ENCODE peak calls at places on chromosomes 7 and 10, in six cellular contexts. One of them, this sample, is unnamed.

GRCh38 chr7:138116156-138116555 is 39.9 kb downstream of the AKR1D1 start:
- DNase-seq in iPS-NIHi11: no peak
- DNase-seq in HEK293T: no peak
- DNase-seq in CD4-positive, alpha-beta memory T cell: no peak
- DNase-seq in fibroblast of the conjunctiva: no peak
- DNase-seq in NCI-H748 treated with DMSO at 0.1 percent for 48 hours: no peak
- DNase-seq in this sample: no peak

GRCh38 chr7:28975987-28976386 is 17.9 kb upstream of the TRIL start:
- DNase-seq in fibroblast of the conjunctiva: peak
- DNase-seq in NCI-H748 treated with DMSO at 0.1 percent for 48 hours: no peak
- DNase-seq in iPS-NIHi11: no peak
- DNase-seq in HEK293T: no peak
- DNase-seq in CD4-positive, alpha-beta memory T cell: no peak
- DNase-seq in this sample: no peak

GRCh38 chr7:24052572-24053223 is 231.3 kb upstream of the NPY start:
- DNase-seq in CD4-positive, alpha-beta memory T cell: no peak
- DNase-seq in NCI-H748 treated with DMSO at 0.1 percent for 48 hours: no peak
- DNase-seq in iPS-NIHi11: no peak
- DNase-seq in fibroblast of the conjunctiva: no peak
- DNase-seq in HEK293T: no peak
- DNase-seq in this sample: no peak

GRCh38 chr10:88065384-88066049 is 202.1 kb downstream of the PTEN start:
- DNase-seq in fibroblast of the conjunctiva: no peak
- DNase-seq in HEK293T: no peak
- DNase-seq in CD4-positive, alpha-beta memory T cell: no peak
- DNase-seq in NCI-H748 treated with DMSO at 0.1 percent for 48 hours: no peak
- DNase-seq in iPS-NIHi11: no peak
- DNase-seq in this sample: no peak

GRCh38 chr10:46006219-46006618 is 24.2 kb downstream of the NCOA4 start:
- DNase-seq in CD4-positive, alpha-beta memory T cell: no peak
- DNase-seq in HEK293T: no peak
- DNase-seq in fibroblast of the conjunctiva: no peak
- DNase-seq in iPS-NIHi11: no peak
- DNase-seq in NCI-H748 treated with DMSO at 0.1 percent for 48 hours: no peak
- DNase-seq in this sample: no peak

GRCh38 chr7:141039366-141039765 is 24.6 kb upstream of the MRPS33 start:
- DNase-seq in HEK293T: no peak
- DNase-seq in iPS-NIHi11: no peak
- DNase-seq in CD4-positive, alpha-beta memory T cell: no peak
- DNase-seq in NCI-H748 treated with DMSO at 0.1 percent for 48 hours: no peak
- DNase-seq in fibroblast of the conjunctiva: no peak
- DNase-seq in this sample: no peak

GRCh38 chr10:75109459-75109778 is 2.0 kb upstream of the SAMD8 start:
- DNase-seq in HEK293T: no peak
- DNase-seq in iPS-NIHi11: no peak
- DNase-seq in fibroblast of the conjunctiva: no peak
- DNase-seq in CD4-positive, alpha-beta memory T cell: no peak
- DNase-seq in NCI-H748 treated with DMSO at 0.1 percent for 48 hours: no peak
- DNase-seq in this sample: no peak

GRCh38 chr7:45654341-45654740 is 80.2 kb downstream of the ADCY1 start:
- DNase-seq in CD4-positive, alpha-beta memory T cell: no peak
- DNase-seq in iPS-NIHi11: no peak
- DNase-seq in NCI-H748 treated with DMSO at 0.1 percent for 48 hours: no peak
- DNase-seq in HEK293T: no peak
- DNase-seq in fibroblast of the conjunctiva: no peak
- DNase-seq in this sample: no peak

GRCh38 chr7:18638594-18639452 is 143.3 kb downstream of the HDAC9 start:
- DNase-seq in fibroblast of the conjunctiva: peak
- DNase-seq in iPS-NIHi11: no peak
- DNase-seq in HEK293T: no peak
- DNase-seq in CD4-positive, alpha-beta memory T cell: no peak
- DNase-seq in NCI-H748 treated with DMSO at 0.1 percent for 48 hours: no peak
- DNase-seq in this sample: peak

GRCh38 chr7:34133356-34133982 is 228.1 kb downstream of the BMPER start:
- DNase-seq in HEK293T: no peak
- DNase-seq in NCI-H748 treated with DMSO at 0.1 percent for 48 hours: no peak
- DNase-seq in CD4-positive, alpha-beta memory T cell: no peak
- DNase-seq in iPS-NIHi11: no peak
- DNase-seq in fibroblast of the conjunctiva: peak
- DNase-seq in this sample: no peak

GRCh38 chr10:52146766-52147165 is 167.3 kb upstream of the DKK1 start:
- DNase-seq in fibroblast of the conjunctiva: peak
- DNase-seq in NCI-H748 treated with DMSO at 0.1 percent for 48 hours: no peak
- DNase-seq in iPS-NIHi11: no peak
- DNase-seq in CD4-positive, alpha-beta memory T cell: no peak
- DNase-seq in HEK293T: no peak
- DNase-seq in this sample: no peak

GRCh38 chr10:21496285-21497176 is 29.0 kb downstream of the SKIDA1 start:
- DNase-seq in iPS-NIHi11: peak
- DNase-seq in CD4-positive, alpha-beta memory T cell: peak
- DNase-seq in NCI-H748 treated with DMSO at 0.1 percent for 48 hours: peak
- DNase-seq in fibroblast of the conjunctiva: no peak
- DNase-seq in HEK293T: peak
- DNase-seq in this sample: peak

GRCh38 chr10:129963076-129963830 is 821 bp downstream of the EBF3 start:
- DNase-seq in fibroblast of the conjunctiva: no peak
- DNase-seq in iPS-NIHi11: no peak
- DNase-seq in HEK293T: peak
- DNase-seq in NCI-H748 treated with DMSO at 0.1 percent for 48 hours: no peak
- DNase-seq in CD4-positive, alpha-beta memory T cell: no peak
- DNase-seq in this sample: no peak

GRCh38 chr7:122166708-122167107 is 22.7 kb upstream of the AASS start:
- DNase-seq in iPS-NIHi11: no peak
- DNase-seq in CD4-positive, alpha-beta memory T cell: no peak
- DNase-seq in NCI-H748 treated with DMSO at 0.1 percent for 48 hours: no peak
- DNase-seq in fibroblast of the conjunctiva: no peak
- DNase-seq in HEK293T: no peak
- DNase-seq in this sample: no peak

GRCh38 chr7:123643495-123644428 is 11.9 kb upstream of the LMOD2 start:
- DNase-seq in NCI-H748 treated with DMSO at 0.1 percent for 48 hours: peak
- DNase-seq in HEK293T: peak
- DNase-seq in iPS-NIHi11: peak
- DNase-seq in fibroblast of the conjunctiva: peak
- DNase-seq in CD4-positive, alpha-beta memory T cell: no peak
- DNase-seq in this sample: no peak

GRCh38 chr10:125122566-125122965 is 37.8 kb downstream of the CTBP2 start:
- DNase-seq in NCI-H748 treated with DMSO at 0.1 percent for 48 hours: no peak
- DNase-seq in CD4-positive, alpha-beta memory T cell: no peak
- DNase-seq in fibroblast of the conjunctiva: no peak
- DNase-seq in HEK293T: no peak
- DNase-seq in iPS-NIHi11: no peak
- DNase-seq in this sample: no peak

GRCh38 chr7:30928254-30928872 is 16.7 kb downstream of the AQP1 start:
- DNase-seq in iPS-NIHi11: peak
- DNase-seq in HEK293T: no peak
- DNase-seq in CD4-positive, alpha-beta memory T cell: no peak
- DNase-seq in fibroblast of the conjunctiva: no peak
- DNase-seq in NCI-H748 treated with DMSO at 0.1 percent for 48 hours: no peak
- DNase-seq in this sample: no peak

GRCh38 chr7:158829021-158829341 is 328 bp downstream of the ESYT2 start:
- DNase-seq in HEK293T: peak
- DNase-seq in NCI-H748 treated with DMSO at 0.1 percent for 48 hours: peak
- DNase-seq in fibroblast of the conjunctiva: peak
- DNase-seq in iPS-NIHi11: peak
- DNase-seq in CD4-positive, alpha-beta memory T cell: no peak
- DNase-seq in this sample: no peak

GRCh38 chr10:131850490-131850880 is 50.3 kb upstream of the PPP2R2D start:
- DNase-seq in NCI-H748 treated with DMSO at 0.1 percent for 48 hours: no peak
- DNase-seq in HEK293T: no peak
- DNase-seq in CD4-positive, alpha-beta memory T cell: no peak
- DNase-seq in fibroblast of the conjunctiva: no peak
- DNase-seq in iPS-NIHi11: no peak
- DNase-seq in this sample: no peak

GRCh38 chr7:105759670-105760548 is 116.5 kb downstream of the ATXN7L1 start:
- DNase-seq in NCI-H748 treated with DMSO at 0.1 percent for 48 hours: peak
- DNase-seq in fibroblast of the conjunctiva: peak
- DNase-seq in CD4-positive, alpha-beta memory T cell: peak
- DNase-seq in iPS-NIHi11: peak
- DNase-seq in HEK293T: peak
- DNase-seq in this sample: peak

GRCh38 chr10:91635401-91636400 is 2.8 kb upstream of the PPP1R3C start:
- DNase-seq in CD4-positive, alpha-beta memory T cell: peak
- DNase-seq in NCI-H748 treated with DMSO at 0.1 percent for 48 hours: peak
- DNase-seq in fibroblast of the conjunctiva: peak
- DNase-seq in iPS-NIHi11: peak
- DNase-seq in HEK293T: peak
- DNase-seq in this sample: peak

GRCh38 chr7:149330914-149331567 is 69.0 kb downstream of the ZNF783 start:
- DNase-seq in CD4-positive, alpha-beta memory T cell: no peak
- DNase-seq in HEK293T: no peak
- DNase-seq in fibroblast of the conjunctiva: no peak
- DNase-seq in iPS-NIHi11: no peak
- DNase-seq in NCI-H748 treated with DMSO at 0.1 percent for 48 hours: no peak
- DNase-seq in this sample: no peak

GRCh38 chr7:128168667-128169210 is 72.3 kb upstream of the LEP start:
- DNase-seq in fibroblast of the conjunctiva: no peak
- DNase-seq in NCI-H748 treated with DMSO at 0.1 percent for 48 hours: no peak
- DNase-seq in CD4-positive, alpha-beta memory T cell: peak
- DNase-seq in iPS-NIHi11: peak
- DNase-seq in HEK293T: peak
- DNase-seq in this sample: no peak

GRCh38 chr7:106767498-106768323 is 97.4 kb upstream of the PIK3CG start:
- DNase-seq in HEK293T: no peak
- DNase-seq in iPS-NIHi11: no peak
- DNase-seq in NCI-H748 treated with DMSO at 0.1 percent for 48 hours: no peak
- DNase-seq in CD4-positive, alpha-beta memory T cell: no peak
- DNase-seq in fibroblast of the conjunctiva: peak
- DNase-seq in this sample: no peak

GRCh38 chr10:30555465-30555864 is 74.1 kb downstream of the LYZL2 start:
- DNase-seq in fibroblast of the conjunctiva: no peak
- DNase-seq in CD4-positive, alpha-beta memory T cell: no peak
- DNase-seq in HEK293T: no peak
- DNase-seq in NCI-H748 treated with DMSO at 0.1 percent for 48 hours: no peak
- DNase-seq in iPS-NIHi11: no peak
- DNase-seq in this sample: no peak

GRCh38 chr10:23994459-23995046 is 214.4 kb upstream of the KIAA1217 start:
- DNase-seq in CD4-positive, alpha-beta memory T cell: no peak
- DNase-seq in iPS-NIHi11: peak
- DNase-seq in HEK293T: peak
- DNase-seq in fibroblast of the conjunctiva: peak
- DNase-seq in NCI-H748 treated with DMSO at 0.1 percent for 48 hours: peak
- DNase-seq in this sample: peak

GRCh38 chr10:18968196-18968595 is 80.4 kb upstream of the MALRD1 start:
- DNase-seq in HEK293T: no peak
- DNase-seq in CD4-positive, alpha-beta memory T cell: no peak
- DNase-seq in NCI-H748 treated with DMSO at 0.1 percent for 48 hours: no peak
- DNase-seq in iPS-NIHi11: no peak
- DNase-seq in fibroblast of the conjunctiva: no peak
- DNase-seq in this sample: no peak

GRCh38 chr7:55065511-55066229 is 46.9 kb downstream of the EGFR start:
- DNase-seq in iPS-NIHi11: peak
- DNase-seq in fibroblast of the conjunctiva: peak
- DNase-seq in CD4-positive, alpha-beta memory T cell: no peak
- DNase-seq in HEK293T: no peak
- DNase-seq in NCI-H748 treated with DMSO at 0.1 percent for 48 hours: no peak
- DNase-seq in this sample: no peak

GRCh38 chr10:3948843-3949242 is 163.8 kb upstream of the KLF6 start:
- DNase-seq in fibroblast of the conjunctiva: peak
- DNase-seq in HEK293T: no peak
- DNase-seq in iPS-NIHi11: no peak
- DNase-seq in CD4-positive, alpha-beta memory T cell: peak
- DNase-seq in NCI-H748 treated with DMSO at 0.1 percent for 48 hours: peak
- DNase-seq in this sample: no peak

GRCh38 chr7:150748402-150748801 is 11.2 kb downstream of the GIMAP5 start:
- DNase-seq in fibroblast of the conjunctiva: no peak
- DNase-seq in CD4-positive, alpha-beta memory T cell: no peak
- DNase-seq in HEK293T: no peak
- DNase-seq in iPS-NIHi11: no peak
- DNase-seq in NCI-H748 treated with DMSO at 0.1 percent for 48 hours: no peak
- DNase-seq in this sample: no peak

GRCh38 chr10:74050653-74051052 is 52.7 kb downstream of the VCL start:
- DNase-seq in iPS-NIHi11: no peak
- DNase-seq in HEK293T: no peak
- DNase-seq in fibroblast of the conjunctiva: no peak
- DNase-seq in CD4-positive, alpha-beta memory T cell: no peak
- DNase-seq in NCI-H748 treated with DMSO at 0.1 percent for 48 hours: no peak
- DNase-seq in this sample: no peak

GRCh38 chr7:72919256-72919775 is 5.6 kb upstream of the POM121 start:
- DNase-seq in fibroblast of the conjunctiva: no peak
- DNase-seq in CD4-positive, alpha-beta memory T cell: no peak
- DNase-seq in HEK293T: no peak
- DNase-seq in iPS-NIHi11: no peak
- DNase-seq in NCI-H748 treated with DMSO at 0.1 percent for 48 hours: no peak
- DNase-seq in this sample: no peak

GRCh38 chr7:157233677-157234076 is 95.0 kb downstream of the UBE3C start:
- DNase-seq in CD4-positive, alpha-beta memory T cell: no peak
- DNase-seq in fibroblast of the conjunctiva: no peak
- DNase-seq in HEK293T: no peak
- DNase-seq in NCI-H748 treated with DMSO at 0.1 percent for 48 hours: no peak
- DNase-seq in iPS-NIHi11: no peak
- DNase-seq in this sample: no peak

This sample was measured in tibial nerve.